ENCODE peak calls at places on chromosomes 12 and 14, in eight cellular contexts. One of them, this sample, is unnamed.
A peak's percentile ranks its signal among the peaks of the same experiment; 100 is the strongest.

GRCh38 chr12:3598896-3599295 is 107.9 kb downstream of the PRMT8 start:
- DNase-seq in spleen: peak; percentile 23
- DNase-seq in T47D: no peak
- DNase-seq in iris pigment epithelial cell: no peak
- DNase-seq in HS-5: no peak
- DNase-seq in fibroblast of villous mesenchyme: no peak
- DNase-seq in endothelial cell: no peak
- DNase-seq in stimulated activated CD8-positive, alpha-beta memory T cell treated with anti-CD3 and anti-CD28 coated beads, Interleukin-15, amount 100 ng/mL, for 24 hours: no peak
- DNase-seq in this sample: no peak

GRCh38 chr14:35879654-35880249 is 53.6 kb downstream of the BRMS1L start:
- DNase-seq in endothelial cell: no peak
- DNase-seq in T47D: peak; percentile 22
- DNase-seq in stimulated activated CD8-positive, alpha-beta memory T cell treated with anti-CD3 and anti-CD28 coated beads, Interleukin-15, amount 100 ng/mL, for 24 hours: no peak
- DNase-seq in fibroblast of villous mesenchyme: peak; percentile 15
- DNase-seq in iris pigment epithelial cell: peak; percentile 36
- DNase-seq in HS-5: no peak
- DNase-seq in spleen: no peak
- DNase-seq in this sample: no peak

GRCh38 chr14:93008381-93008780 is 85.4 kb downstream of the CHGA start:
- DNase-seq in stimulated activated CD8-positive, alpha-beta memory T cell treated with anti-CD3 and anti-CD28 coated beads, Interleukin-15, amount 100 ng/mL, for 24 hours: no peak
- DNase-seq in spleen: peak; percentile 84
- DNase-seq in fibroblast of villous mesenchyme: peak; percentile 61
- DNase-seq in HS-5: no peak
- DNase-seq in T47D: no peak
- DNase-seq in endothelial cell: no peak
- DNase-seq in iris pigment epithelial cell: peak; percentile 32
- DNase-seq in this sample: no peak

GRCh38 chr12:23525450-23526072 is 423.9 kb downstream of the SOX5 start:
- DNase-seq in spleen: no peak
- DNase-seq in stimulated activated CD8-positive, alpha-beta memory T cell treated with anti-CD3 and anti-CD28 coated beads, Interleukin-15, amount 100 ng/mL, for 24 hours: no peak
- DNase-seq in endothelial cell: no peak
- DNase-seq in T47D: no peak
- DNase-seq in fibroblast of villous mesenchyme: no peak
- DNase-seq in iris pigment epithelial cell: peak; percentile 2
- DNase-seq in HS-5: no peak
- DNase-seq in this sample: no peak

GRCh38 chr12:52438305-52439301 is 4.4 kb upstream of the KRT75 start:
- DNase-seq in T47D: no peak
- DNase-seq in endothelial cell: no peak
- DNase-seq in iris pigment epithelial cell: no peak
- DNase-seq in fibroblast of villous mesenchyme: no peak
- DNase-seq in spleen: no peak
- DNase-seq in HS-5: no peak
- DNase-seq in stimulated activated CD8-positive, alpha-beta memory T cell treated with anti-CD3 and anti-CD28 coated beads, Interleukin-15, amount 100 ng/mL, for 24 hours: no peak
- DNase-seq in this sample: no peak

GRCh38 chr12:3380200-3381020 is 110.6 kb upstream of the PRMT8 start:
- DNase-seq in T47D: no peak
- DNase-seq in fibroblast of villous mesenchyme: no peak
- DNase-seq in HS-5: no peak
- DNase-seq in endothelial cell: no peak
- DNase-seq in spleen: no peak
- DNase-seq in stimulated activated CD8-positive, alpha-beta memory T cell treated with anti-CD3 and anti-CD28 coated beads, Interleukin-15, amount 100 ng/mL, for 24 hours: no peak
- DNase-seq in iris pigment epithelial cell: no peak
- DNase-seq in this sample: no peak

GRCh38 chr12:10363922-10364838 is 25.7 kb downstream of the KLRK1 start:
- DNase-seq in stimulated activated CD8-positive, alpha-beta memory T cell treated with anti-CD3 and anti-CD28 coated beads, Interleukin-15, amount 100 ng/mL, for 24 hours: no peak
- DNase-seq in endothelial cell: peak; percentile 12
- DNase-seq in HS-5: no peak
- DNase-seq in spleen: peak; percentile 82
- DNase-seq in T47D: no peak
- DNase-seq in fibroblast of villous mesenchyme: peak; percentile 69
- DNase-seq in iris pigment epithelial cell: peak; percentile 66
- DNase-seq in this sample: peak; percentile 77

GRCh38 chr12:18446245-18446644 is 184.9 kb downstream of the PIK3C2G start:
- DNase-seq in stimulated activated CD8-positive, alpha-beta memory T cell treated with anti-CD3 and anti-CD28 coated beads, Interleukin-15, amount 100 ng/mL, for 24 hours: no peak
- DNase-seq in HS-5: no peak
- DNase-seq in iris pigment epithelial cell: no peak
- DNase-seq in fibroblast of villous mesenchyme: no peak
- DNase-seq in spleen: no peak
- DNase-seq in endothelial cell: no peak
- DNase-seq in T47D: no peak
- DNase-seq in this sample: no peak

GRCh38 chr12:132284071-132284492 is 45.3 kb downstream of the GALNT9 start:
- DNase-seq in endothelial cell: no peak
- DNase-seq in fibroblast of villous mesenchyme: peak; percentile 12
- DNase-seq in stimulated activated CD8-positive, alpha-beta memory T cell treated with anti-CD3 and anti-CD28 coated beads, Interleukin-15, amount 100 ng/mL, for 24 hours: no peak
- DNase-seq in T47D: no peak
- DNase-seq in spleen: no peak
- DNase-seq in iris pigment epithelial cell: peak; percentile 65
- DNase-seq in HS-5: no peak
- DNase-seq in this sample: peak; percentile 71

GRCh38 chr12:13627536-13627935 is 353.9 kb downstream of the GRIN2B start:
- DNase-seq in HS-5: no peak
- DNase-seq in stimulated activated CD8-positive, alpha-beta memory T cell treated with anti-CD3 and anti-CD28 coated beads, Interleukin-15, amount 100 ng/mL, for 24 hours: no peak
- DNase-seq in endothelial cell: no peak
- DNase-seq in iris pigment epithelial cell: no peak
- DNase-seq in spleen: no peak
- DNase-seq in fibroblast of villous mesenchyme: no peak
- DNase-seq in T47D: no peak
- DNase-seq in this sample: no peak

GRCh38 chr12:105334001-105334400 is 3.5 kb downstream of the C12orf75 start:
- DNase-seq in T47D: no peak
- DNase-seq in spleen: no peak
- DNase-seq in stimulated activated CD8-positive, alpha-beta memory T cell treated with anti-CD3 and anti-CD28 coated beads, Interleukin-15, amount 100 ng/mL, for 24 hours: no peak
- DNase-seq in endothelial cell: no peak
- DNase-seq in fibroblast of villous mesenchyme: peak; percentile 73
- DNase-seq in iris pigment epithelial cell: peak; percentile 93
- DNase-seq in HS-5: peak; percentile 64
- DNase-seq in this sample: no peak

GRCh38 chr14:59997496-59997895 is 77.6 kb downstream of the LRRC9 start:
- DNase-seq in spleen: no peak
- DNase-seq in T47D: no peak
- DNase-seq in endothelial cell: no peak
- DNase-seq in stimulated activated CD8-positive, alpha-beta memory T cell treated with anti-CD3 and anti-CD28 coated beads, Interleukin-15, amount 100 ng/mL, for 24 hours: no peak
- DNase-seq in fibroblast of villous mesenchyme: peak; percentile 69
- DNase-seq in HS-5: no peak
- DNase-seq in iris pigment epithelial cell: peak; percentile 53
- DNase-seq in this sample: no peak

GRCh38 chr14:34498684-34499412 is 36.8 kb upstream of the SPTSSA start:
- DNase-seq in iris pigment epithelial cell: peak; percentile 19
- DNase-seq in T47D: peak; percentile 50
- DNase-seq in spleen: no peak
- DNase-seq in stimulated activated CD8-positive, alpha-beta memory T cell treated with anti-CD3 and anti-CD28 coated beads, Interleukin-15, amount 100 ng/mL, for 24 hours: no peak
- DNase-seq in HS-5: no peak
- DNase-seq in fibroblast of villous mesenchyme: peak; percentile 39
- DNase-seq in endothelial cell: no peak
- DNase-seq in this sample: no peak

GRCh38 chr12:95624544-95624943 is 73.3 kb upstream of the USP44 start:
- DNase-seq in stimulated activated CD8-positive, alpha-beta memory T cell treated with anti-CD3 and anti-CD28 coated beads, Interleukin-15, amount 100 ng/mL, for 24 hours: no peak
- DNase-seq in fibroblast of villous mesenchyme: no peak
- DNase-seq in T47D: no peak
- DNase-seq in iris pigment epithelial cell: peak; percentile 34
- DNase-seq in HS-5: no peak
- DNase-seq in spleen: no peak
- DNase-seq in endothelial cell: no peak
- DNase-seq in this sample: no peak

GRCh38 chr14:61841145-61841544 is 78.9 kb downstream of the SNAPC1 start:
- DNase-seq in spleen: no peak
- DNase-seq in endothelial cell: no peak
- DNase-seq in HS-5: no peak
- DNase-seq in T47D: no peak
- DNase-seq in fibroblast of villous mesenchyme: peak; percentile 14
- DNase-seq in stimulated activated CD8-positive, alpha-beta memory T cell treated with anti-CD3 and anti-CD28 coated beads, Interleukin-15, amount 100 ng/mL, for 24 hours: no peak
- DNase-seq in iris pigment epithelial cell: peak; percentile 20
- DNase-seq in this sample: no peak

This sample was measured in kidney.